ENCODE peak calls at places on chromosomes 12 and 14, in six cellular contexts. N is tibial artery; U is CD4-positive, alpha-beta memory T cell; F is mucosa of descending colon; Y is neural progenitor cell; R is iPS DF 6.9. L is an unnamed sample. For H3K4me1, the result is how much of the 10 kb centered on the place peaks cover.

GRCh38 chr14:68810173-68811153 is 17.6 kb upstream of the ZFP36L1 start:
- DNase-seq in Y (no peak), R (no peak), N (no peak), F (no peak), U (no peak), L (no peak)

GRCh38 chr12:111211910-111212757 is 156.8 kb downstream of the PHETA1 start:
- DNase-seq in Y (peak), F (no peak), N (no peak), R (no peak), U (no peak), L (no peak)

GRCh38 chr12:34395056-34396005 is 373.0 kb downstream of the ALG10 start:
- DNase-seq in N (peak), Y (no peak), F (peak), R (no peak), U (peak), L (peak)

GRCh38 chr14:64686216-64686615 is 18.0 kb upstream of the PLEKHG3 start:
- DNase-seq in F (no peak), R (no peak), U (no peak), Y (no peak), N (no peak), L (no peak)

GRCh38 chr12:47986832-47987231 is 17.4 kb downstream of the COL2A1 start:
- DNase-seq in N (peak), R (no peak), Y (no peak), F (no peak), U (no peak), L (no peak)

GRCh38 chr12:130919115-130919514 is 34.6 kb upstream of the ADGRD1 start:
- DNase-seq in F (no peak), Y (no peak), R (no peak), U (no peak), N (no peak), L (no peak)

GRCh38 chr12:39427360-39427808 is 15.5 kb downstream of the KIF21A start:
- DNase-seq in U (no peak), F (no peak), N (no peak), Y (no peak), R (no peak), L (no peak)

GRCh38 chr14:104893435-104894207 is 28.6 kb downstream of the CEP170B start:
- DNase-seq in U (no peak), F (peak), Y (no peak), N (peak), R (no peak), L (peak)

GRCh38 chr14:63406341-63406740 is 87.6 kb upstream of the GPHB5 start:
- DNase-seq in Y (no peak), N (no peak), R (no peak), U (no peak), F (no peak), L (no peak)

GRCh38 chr14:21539154-21539940 is 13.2 kb upstream of the SALL2 start:
- DNase-seq in Y (peak), F (no peak), R (no peak), N (no peak), U (no peak), L (no peak)

GRCh38 chr12:72271401-72271740 is 799 bp upstream of the TRHDE start:
- DNase-seq in F (no peak), U (peak), R (no peak), N (peak), Y (peak), L (no peak)

GRCh38 chr12:42705863-42706262 is 116.3 kb upstream of the PRICKLE1 start:
- DNase-seq in R (no peak), F (peak), U (no peak), Y (peak), N (peak), L (peak)

GRCh38 chr12:34604631-34605509 is 582.6 kb downstream of the ALG10 start:
- DNase-seq in Y (no peak), R (no peak), U (no peak), F (peak), N (peak), L (no peak)

GRCh38 chr14:71013551-71014192 is 106.4 kb downstream of the PCNX1 start:
- DNase-seq in R (no peak), N (no peak), Y (no peak), U (no peak), F (no peak), L (no peak)

GRCh38 chr12:108333898-108334699 is 5.0 kb downstream of the CMKLR1 start:
- DNase-seq in R (no peak), N (peak), Y (no peak), F (no peak), U (no peak), L (no peak)

GRCh38 chr14:80390911-80391310 is 179.6 kb upstream of the DIO2 start:
- DNase-seq in U (no peak), N (no peak), R (peak), F (no peak), Y (peak), L (no peak)

GRCh38 chr12:80422549-80422948 is 21.5 kb upstream of the PTPRQ start:
- DNase-seq in F (no peak), N (no peak), U (no peak), R (no peak), Y (no peak), L (no peak)

GRCh38 chr12:124037341-124037740 is 64.3 kb downstream of the ZNF664 start:
- DNase-seq in N (no peak), Y (no peak), F (no peak), R (no peak), U (no peak), L (no peak)

GRCh38 chr14:77615231-77616132 is 955 bp downstream of the SPTLC2 start:
- DNase-seq in R (no peak), N (no peak), U (peak), Y (peak), F (peak), L (no peak)

GRCh38 chr14:72610831-72611200 is 283.1 kb downstream of the DPF3 start:
- DNase-seq in Y (no peak), F (no peak), N (no peak), U (no peak), R (no peak), L (no peak)

GRCh38 chr12:86261606-86262005 is 5.4 kb upstream of the MGAT4C start:
- DNase-seq in F (no peak), N (no peak), R (no peak), Y (no peak), U (no peak), L (no peak)

GRCh38 chr12:116441292-116441691 is 117.9 kb upstream of the MAP1LC3B2 start:
- DNase-seq in U (no peak), Y (no peak), F (no peak), R (no peak), N (no peak), L (no peak)

GRCh38 chr14:95305145-95305544 is 14.6 kb downstream of the CLMN start:
- DNase-seq in N (no peak), Y (no peak), U (no peak), F (no peak), R (no peak), L (no peak)

GRCh38 chr14:104090071-104090748 is 4.7 kb downstream of the ASPG start:
- DNase-seq in F (peak), N (peak), R (no peak), Y (no peak), U (no peak), L (no peak)

GRCh38 chr12:127363392-127363791 is 903.6 kb upstream of the TMEM132C start:
- DNase-seq in Y (peak), N (no peak), F (no peak), R (peak), U (no peak), L (no peak)

GRCh38 chr14:64788706-64789105 is 84.5 kb downstream of the PLEKHG3 start:
- DNase-seq in R (no peak), F (no peak), N (peak), Y (no peak), U (no peak), L (no peak)

GRCh38 chr12:46365951-46366379 is 6.6 kb downstream of the SLC38A2 start:
- DNase-seq in N (no peak), U (no peak), R (no peak), Y (no peak), F (no peak), L (no peak)

GRCh38 chr14:92651793-92652382 is 96.5 kb downstream of the LGMN start:
- DNase-seq in N (peak), Y (no peak), F (peak), U (peak), R (no peak), L (no peak)

GRCh38 chr14:69654109-69654508 is 42.7 kb downstream of the SUSD6 start:
- DNase-seq in Y (no peak), F (no peak), U (no peak), N (no peak), R (no peak), L (no peak)

GRCh38 chr14:93683241-93683640 is 105.0 kb downstream of the PRIMA1 start:
- DNase-seq in U (no peak), N (no peak), F (no peak), Y (peak), R (peak), L (no peak)

GRCh38 chr12:82527165-82527780 is 159.4 kb upstream of the TMTC2 start:
- DNase-seq in F (no peak), R (peak), U (no peak), Y (peak), N (no peak), L (no peak)

GRCh38 chr12:121678721-121679300 is 9.4 kb upstream of the MORN3 start:
- DNase-seq in R (no peak), U (no peak), F (no peak), N (no peak), Y (no peak), L (no peak)

GRCh38 chr12:52442600-52443061 is 8.5 kb upstream of the KRT75 start:
- DNase-seq in U (no peak), F (no peak), N (no peak), Y (peak), R (peak), L (no peak)

GRCh38 chr12:12357697-12358476 is 1.0 kb downstream of the BORCS5 start:
- DNase-seq in U (no peak), N (no peak), Y (no peak), F (no peak), R (no peak), L (no peak)

GRCh38 chr14:98140862-98141261 is 1131.1 kb downstream of the BCL11B start:
- DNase-seq in N (no peak), F (no peak), U (no peak), Y (no peak), R (no peak), L (no peak)

GRCh38 chr14:101915871-101916815 is 48.2 kb upstream of the DYNC1H1 start:
- DNase-seq in R (no peak), U (no peak), F (no peak), Y (no peak), N (no peak), L (no peak)
- H3K4me1 ChIP-seq in R (under half), U (under half), F (under half), Y (under half), N (under half), L (under half)

GRCh38 chr14:74265312-74265965 is 26.2 kb downstream of the VSX2 start:
- DNase-seq in R (no peak), U (no peak), Y (no peak), N (no peak), F (no peak), L (no peak)

GRCh38 chr14:74275265-74275841 is 27.4 kb downstream of the ABCD4 start:
- DNase-seq in N (no peak), R (no peak), Y (no peak), F (no peak), U (no peak), L (no peak)

DNA sequence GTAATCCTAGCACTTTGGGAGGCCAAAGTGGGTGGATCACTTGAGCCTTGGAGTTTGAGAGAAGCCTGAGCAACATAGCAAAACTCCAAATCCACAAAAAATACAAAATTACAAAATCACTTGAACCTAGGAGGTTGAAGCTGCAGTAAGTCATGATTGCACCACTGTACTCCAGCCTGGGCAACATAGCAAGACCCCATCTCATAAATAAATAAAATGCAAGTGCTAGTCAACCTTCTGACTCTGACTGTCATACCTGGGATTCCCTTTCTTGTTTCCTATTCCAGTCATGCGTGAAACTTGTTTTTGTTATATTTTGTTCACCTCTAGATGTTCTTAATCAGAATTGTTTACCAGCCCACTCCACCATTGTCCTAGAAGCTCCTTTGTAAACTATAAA is 31.4 kb downstream of the ABCD4 start:
- DNase-seq in F (no peak), U (no peak), R (no peak), N (no peak), Y (no peak), L (no peak)
- H3K4me1 ChIP-seq in F (under half), U (under half), R (under half), N (under half), Y (under half), L (under half)

DNA sequence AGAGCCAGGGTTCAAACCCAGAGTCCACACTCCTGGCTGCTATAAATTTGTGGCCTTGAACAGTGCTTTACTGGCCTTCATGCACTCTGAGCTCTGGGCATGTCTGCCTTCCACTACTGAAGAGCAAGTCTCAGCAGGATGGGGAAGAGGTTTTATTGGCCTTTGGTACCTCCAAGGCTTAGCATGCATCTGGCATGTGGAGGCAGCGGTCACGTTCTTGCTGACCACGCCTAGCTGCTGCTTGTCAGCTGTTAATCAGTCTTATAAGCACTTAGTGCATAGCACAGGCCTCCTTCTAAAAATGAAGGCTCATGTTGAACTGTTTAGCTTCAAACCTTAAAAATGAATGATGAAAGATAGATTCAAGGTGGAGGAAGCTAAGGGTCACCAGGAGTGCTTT is 177.5 kb downstream of the PELI2 start:
- DNase-seq in U (no peak), Y (no peak), F (no peak), N (no peak), R (no peak), L (no peak)
- H3K4me1 ChIP-seq in U (under half), Y (under half), F (under half), N (under half), R (under half), L (under half)

DNA sequence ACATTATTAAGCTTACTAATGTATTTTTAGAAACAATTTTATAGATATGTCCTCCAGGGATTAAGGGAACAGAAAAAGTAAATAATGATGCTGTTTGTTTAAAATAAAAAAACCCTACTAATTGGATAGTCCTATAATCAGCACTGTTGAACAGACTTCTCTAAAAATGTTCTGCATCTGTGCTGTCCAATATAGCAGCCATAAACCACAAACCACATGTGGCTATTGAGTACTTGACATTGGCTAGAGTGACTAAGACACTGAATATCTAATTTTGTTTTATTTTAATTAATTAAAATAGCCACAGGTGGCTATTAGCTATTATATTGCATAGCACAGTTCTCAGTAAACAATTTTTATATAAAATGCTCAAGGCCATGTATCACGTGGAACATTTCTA is 210.4 kb downstream of the DPY19L2 start:
- DNase-seq in U (no peak), R (no peak), Y (no peak), N (no peak), F (no peak), L (no peak)
- H3K4me1 ChIP-seq in U (under half), R (under half), Y (under half), N (under half), F (under half), L (under half)

GRCh38 chr14:38704220-38704619 is 398.8 kb downstream of the SEC23A start:
- DNase-seq in N (no peak), F (no peak), U (no peak), R (no peak), Y (no peak), L (no peak)
- H3K4me1 ChIP-seq in N (under half), F (under half), U (under half), R (under half), Y (under half), L (under half)

GRCh38 chr12:106112094-106112822 is 26.5 kb downstream of the NUAK1 start:
- DNase-seq in Y (no peak), R (no peak), U (no peak), N (no peak), F (no peak), L (no peak)
- H3K4me1 ChIP-seq in Y (half or more), R (under half), U (under half), N (half or more), F (under half), L (under half)

L was measured in uterus.